ENCODE peak calls at places on chromosomes 1 and 21, in five cellular contexts. O, Y, F, R and S are unnamed samples.
A peak's percentile ranks its signal among the peaks of the same experiment; 100 is the strongest.

GRCh38 chr1:40965531-40965930 is 14.0 kb upstream of the CTPS1 start:
- DNase-seq in O (no peak), Y (no peak), F (no peak), R (no peak), S (no peak)

GRCh38 chr1:192973988-192974387 is 85.2 kb downstream of the UCHL5 start:
- DNase-seq in O (no peak), Y (no peak), F (no peak), R (no peak), S (no peak)

GRCh38 chr1:189274267-189274666 is 1203.4 kb downstream of the BRINP3 start:
- DNase-seq in O (no peak), Y (no peak), F (no peak), R (no peak), S (no peak)

GRCh38 chr1:223521150-223521549 is 127.9 kb downstream of the CCDC185 start:
- DNase-seq in O (no peak), Y (no peak), F (no peak), R (no peak), S (no peak)

GRCh38 chr1:24303600-24303999 is 15.6 kb upstream of the GRHL3 start:
- DNase-seq in O (no peak), Y (no peak), F (no peak), R (no peak), S (no peak)

GRCh38 chr1:24294757-24295371 is 24.3 kb upstream of the GRHL3 start:
- DNase-seq in O (no peak), Y (no peak), F (no peak), R (no peak), S (peak; percentile 65)

GRCh38 chr1:204113900-204114299 is 37.9 kb downstream of the ETNK2 start:
- DNase-seq in O (no peak), Y (no peak), F (no peak), R (peak; percentile 38), S (no peak)

GRCh38 chr1:10292188-10292587 is 81.8 kb downstream of the KIF1B start:
- DNase-seq in O (no peak), Y (no peak), F (no peak), R (no peak), S (no peak)

GRCh38 chr21:36909423-36909822 is 57.0 kb downstream of the HLCS start:
- DNase-seq in O (no peak), Y (no peak), F (no peak), R (peak; percentile 38), S (peak; percentile 90)

GRCh38 chr1:200739499-200740290 is 1.0 kb downstream of the CAMSAP2 start:
- DNase-seq in O (no peak), Y (peak; percentile 63), F (no peak), R (no peak), S (peak; percentile 33)

GRCh38 chr21:35035581-35035980 is 13.5 kb downstream of the RUNX1 start:
- DNase-seq in O (no peak), Y (no peak), F (no peak), R (no peak), S (no peak)

GRCh38 chr1:243267346-243268283 is 11.8 kb downstream of the SDCCAG8 start:
- DNase-seq in O (no peak), Y (no peak), F (no peak), R (no peak), S (peak; percentile 7)

GRCh38 chr1:204446413-204447111 is 34.9 kb upstream of the PPP1R15B start:
- DNase-seq in O (peak; percentile 82), Y (peak; percentile 79), F (no peak), R (peak; percentile 62), S (peak; percentile 81)

GRCh38 chr1:206727981-206728380 is 42.6 kb upstream of the IL19 start:
- DNase-seq in O (no peak), Y (no peak), F (no peak), R (no peak), S (no peak)
- TF ChIP-seq RCOR1 in O (no peak), Y (no peak), F (no peak), R (no peak), S (no peak)

DNA sequence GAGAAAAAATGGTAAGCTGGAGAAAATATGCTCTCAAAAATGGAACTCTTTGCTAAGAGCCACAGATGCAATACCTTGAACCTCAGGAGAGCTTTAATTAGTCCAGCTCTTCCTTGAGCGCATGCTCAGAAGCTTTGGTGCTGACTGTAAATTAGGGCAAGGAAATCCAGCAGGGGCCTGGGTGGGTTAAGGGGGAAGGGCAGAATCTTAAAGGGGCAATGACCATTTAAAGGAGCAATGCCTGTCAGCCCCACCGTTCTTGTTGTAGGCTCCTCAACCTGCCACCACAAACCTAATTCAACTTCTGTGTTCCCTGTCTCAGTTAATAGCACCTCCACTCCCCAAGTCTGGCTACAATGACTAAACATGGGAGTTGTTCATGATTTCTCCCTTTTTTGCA is 6.8 kb upstream of the SLC22A15 start:
- DNase-seq in O (peak; percentile 34), Y (peak; percentile 29), F (no peak), R (no peak), S (no peak)
- TF ChIP-seq RCOR1 in O (no peak), Y (no peak), F (no peak), R (no peak), S (no peak)

GRCh38 chr1:89170171-89171066 is 5.4 kb downstream of the GBP7 start:
- DNase-seq in O (no peak), Y (no peak), F (no peak), R (no peak), S (no peak)
- TF ChIP-seq RCOR1 in O (no peak), Y (no peak), F (no peak), R (no peak), S (no peak)

GRCh38 chr21:46557469-46557868 is 47.4 kb downstream of the S100B start:
- DNase-seq in O (peak; percentile 10), Y (no peak), F (no peak), R (no peak), S (no peak)

GRCh38 chr21:46557919-46558392 is 46.9 kb downstream of the S100B start:
- DNase-seq in O (no peak), Y (no peak), F (no peak), R (no peak), S (no peak)

GRCh38 chr21:46560568-46561447 is 44.1 kb downstream of the S100B start:
- DNase-seq in O (peak; percentile 13), Y (peak; percentile 10), F (no peak), R (no peak), S (no peak)

GRCh38 chr21:46561448-46562095 is 43.3 kb downstream of the S100B start:
- DNase-seq in O (no peak), Y (no peak), F (no peak), R (no peak), S (no peak)

DNA sequence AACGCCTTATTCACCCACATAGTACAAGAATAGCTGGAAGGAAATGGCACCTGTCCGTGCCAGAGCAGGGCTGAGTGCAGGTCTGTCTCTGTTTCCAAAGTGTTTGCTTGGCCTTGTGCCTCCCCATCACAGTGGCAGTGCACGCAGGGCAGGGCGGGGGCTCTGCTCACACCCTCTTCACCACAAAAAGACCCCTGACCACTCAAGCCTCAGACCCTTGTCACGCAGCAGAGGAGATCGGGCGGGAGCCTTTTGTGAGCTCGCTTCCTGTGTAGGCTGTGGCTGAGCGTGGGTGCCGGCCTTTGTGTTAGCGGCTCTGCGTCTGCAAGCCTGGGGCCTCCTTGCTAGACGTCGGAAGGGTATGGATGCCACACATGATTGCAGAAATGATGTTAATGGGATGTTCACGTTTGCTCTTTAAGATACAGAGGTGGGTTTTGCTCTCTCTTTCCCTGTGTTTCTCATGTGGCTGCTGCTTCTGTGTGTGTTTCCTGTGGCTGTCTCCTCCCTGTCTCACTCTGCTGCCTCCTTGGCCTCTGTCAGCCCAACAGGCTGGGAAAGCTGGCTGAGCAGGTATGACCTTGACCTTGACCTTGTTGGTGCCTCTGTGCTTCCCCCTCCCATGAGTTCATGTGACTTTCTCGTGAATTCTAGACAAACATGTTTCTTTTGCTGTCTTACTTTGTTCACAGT is 45.4 kb downstream of the S100B start:
- DNase-seq in O (no peak), Y (peak; percentile 11), F (peak; percentile 34), R (no peak), S (no peak)
- TF ChIP-seq RCOR1 in O (no peak), Y (no peak), F (no peak), R (no peak), S (no peak)

DNA sequence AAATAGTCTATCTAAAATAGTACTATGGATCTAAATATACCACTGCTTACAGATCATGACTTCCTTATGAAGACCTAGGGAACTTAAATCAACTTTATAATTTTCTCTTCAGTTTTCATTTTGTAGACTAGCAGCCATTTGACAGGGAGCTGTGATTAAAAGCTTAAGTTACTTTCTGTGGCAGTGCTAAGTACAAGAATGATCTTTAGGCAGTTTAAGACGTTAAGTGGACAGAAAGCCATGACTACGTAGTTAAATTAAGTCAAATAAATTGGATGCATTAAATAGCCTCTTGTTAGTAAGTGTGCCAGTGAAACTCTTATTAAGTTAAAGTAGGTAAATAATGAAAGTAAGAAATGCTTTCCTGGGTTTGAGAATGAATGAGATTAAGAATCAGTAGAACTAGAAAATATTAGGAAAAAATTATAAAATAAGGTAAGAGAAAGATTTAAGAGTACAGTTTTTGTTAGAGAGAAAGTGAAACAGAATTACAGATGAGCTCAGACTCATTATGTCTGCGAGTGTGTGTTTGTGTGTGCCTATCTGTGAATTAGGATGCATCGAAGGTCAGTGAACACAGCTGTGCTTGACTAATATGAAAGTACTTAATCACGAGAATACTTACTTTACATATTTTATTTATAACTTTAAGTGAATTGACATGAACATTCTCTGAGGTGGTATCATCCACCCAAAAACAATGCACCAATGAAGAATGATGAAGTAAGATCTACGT is 336.9 kb downstream of the KCNT2 start:
- DNase-seq in O (no peak), Y (no peak), F (no peak), R (no peak), S (no peak)
- TF ChIP-seq RCOR1 in O (no peak), Y (no peak), F (no peak), R (no peak), S (no peak)

GRCh38 chr1:88063605-88064004 is 620.5 kb upstream of the PKN2 start:
- DNase-seq in O (no peak), Y (no peak), F (no peak), R (peak; percentile 14), S (no peak)
- TF ChIP-seq RCOR1 in O (no peak), Y (no peak), F (no peak), R (no peak), S (no peak)